ENCODE peak calls at places on chromosomes 11 and 22, in nine cellular contexts. J is GM23338; I is lower leg skin; X is cardiac muscle cell; Y is mucosa of descending colon; V is kidney; H is upper lobe of left lung; F is left ventricle myocardium inferior; C is CD8-positive, alpha-beta T cell. N is an unnamed sample.

GRCh38 chr22:38681784-38682335 is at the start of gene TOMM22:
- DNase-seq in Y (peak), X (peak), J (peak), H (peak), C (peak), F (peak), V (peak), I (peak), N (peak)

GRCh38 chr22:40396882-40397281 is 26.5 kb downstream of the SGSM3 start:
- DNase-seq in X (no peak), I (no peak), F (no peak), V (peak), H (no peak), J (peak), Y (peak), C (no peak), N (no peak)

GRCh38 chr11:27216268-27217149 is 146.5 kb downstream of the CCDC34 start:
- DNase-seq in Y (no peak), V (peak), C (no peak), H (no peak), X (peak), F (peak), J (no peak), I (no peak), N (no peak)

GRCh38 chr11:68503281-68503687 is 42.7 kb downstream of the PPP6R3 start:
- DNase-seq in H (no peak), C (no peak), Y (no peak), F (no peak), X (no peak), I (no peak), V (no peak), J (no peak), N (no peak)

GRCh38 chr11:6968816-6969215 is 42.6 kb downstream of the ZNF215 start:
- DNase-seq in H (no peak), J (no peak), I (no peak), Y (no peak), V (no peak), F (no peak), X (no peak), C (no peak), N (no peak)

GRCh38 chr11:128522943-128523518 is 64.3 kb downstream of the ETS1 start:
- DNase-seq in J (no peak), V (no peak), H (no peak), C (no peak), I (no peak), X (no peak), Y (no peak), F (no peak), N (no peak)

GRCh38 chr11:34609850-34610249 is 11.0 kb upstream of the EHF start:
- DNase-seq in F (no peak), V (no peak), X (no peak), J (no peak), I (no peak), H (no peak), C (no peak), Y (no peak), N (no peak)

GRCh38 chr22:46390652-46391301 is 55.3 kb downstream of the TRMU start:
- DNase-seq in V (peak), Y (peak), X (no peak), F (peak), H (no peak), C (no peak), J (no peak), I (no peak), N (no peak)

GRCh38 chr11:66686801-66687750 is 9.4 kb upstream of the RBM4B start:
- DNase-seq in C (no peak), J (no peak), H (peak), V (no peak), X (no peak), I (peak), Y (no peak), F (no peak), N (no peak)

GRCh38 chr11:4181780-4182721 is 87.5 kb downstream of the RRM1 start:
- DNase-seq in J (peak), V (peak), C (no peak), F (peak), H (peak), Y (no peak), X (peak), I (no peak), N (no peak)

GRCh38 chr11:115740365-115740764 is 236.2 kb upstream of the CADM1 start:
- DNase-seq in C (no peak), Y (no peak), V (no peak), J (no peak), X (no peak), H (no peak), F (no peak), I (no peak), N (no peak)

GRCh38 chr11:44993971-44994705 is 43.5 kb upstream of the TP53I11 start:
- DNase-seq in H (no peak), V (no peak), I (no peak), C (no peak), X (no peak), J (no peak), F (no peak), Y (no peak), N (no peak)

GRCh38 chr11:58787903-58788302 is 56.2 kb upstream of the GLYAT start:
- DNase-seq in X (no peak), F (no peak), Y (no peak), I (no peak), V (no peak), J (no peak), H (no peak), C (no peak), N (no peak)

GRCh38 chr11:4186464-4187054 is 92.0 kb downstream of the RRM1 start:
- DNase-seq in C (no peak), I (no peak), H (no peak), J (no peak), X (no peak), V (no peak), Y (no peak), F (no peak), N (no peak)

GRCh38 chr11:121929581-121929980 is 186.4 kb downstream of the BLID start:
- DNase-seq in H (no peak), V (no peak), I (no peak), J (peak), X (peak), C (no peak), F (peak), Y (no peak), N (no peak)

GRCh38 chr11:129855086-129855485 is 39.4 kb downstream of the TMEM45B start:
- DNase-seq in I (no peak), H (no peak), X (no peak), V (no peak), J (no peak), Y (no peak), F (no peak), C (no peak), N (no peak)

GRCh38 chr11:23112987-23113886 is 253.0 kb upstream of the CCDC179 start:
- DNase-seq in J (peak), Y (peak), F (no peak), I (no peak), V (no peak), X (peak), C (no peak), H (no peak), N (no peak)

GRCh38 chr11:117189191-117189940 is 9.8 kb upstream of the TAGLN start:
- DNase-seq in F (no peak), X (no peak), H (peak), C (no peak), V (peak), Y (peak), I (no peak), J (no peak), N (no peak)

GRCh38 chr11:113884361-113884836 is 9.0 kb upstream of the USP28 start:
- DNase-seq in F (no peak), V (no peak), Y (no peak), I (no peak), X (no peak), H (no peak), J (peak), C (no peak), N (no peak)
- TF ChIP-seq CTCF in F (no peak), V (no peak), Y (no peak), I (no peak), X (no peak), H (no peak), J (no peak), C (no peak), N (no peak)

GRCh38 chr22:42614312-42615091 is at the start of gene POLDIP3:
- DNase-seq in V (peak), J (peak), I (peak), H (peak), F (peak), C (peak), X (peak), Y (peak), N (peak)
- TF ChIP-seq CTCF in V (peak), J (no peak), I (no peak), H (peak), F (peak), C (no peak), X (peak), Y (peak), N (no peak)

GRCh38 chr11:64032050-64032449 is 3.7 kb upstream of the FLRT1 start:
- DNase-seq in H (no peak), J (no peak), Y (no peak), C (no peak), F (no peak), X (no peak), V (no peak), I (no peak), N (no peak)

GRCh38 chr11:64035081-64035524 is 628 bp upstream of the FLRT1 start:
- DNase-seq in H (no peak), J (no peak), X (no peak), Y (no peak), I (no peak), F (no peak), C (no peak), V (no peak), N (no peak)

GRCh38 chr11:64035581-64035980 is at the start of gene FLRT1:
- DNase-seq in X (peak), H (peak), Y (no peak), I (no peak), F (no peak), C (no peak), V (no peak), J (no peak), N (no peak)

GRCh38 chr11:64036081-64037026 is 623 bp downstream of the FLRT1 start:
- DNase-seq in Y (no peak), J (peak), F (peak), I (no peak), C (no peak), H (peak), V (no peak), X (peak), N (no peak)

GRCh38 chr11:64034411-64034811 is 1.3 kb upstream of the FLRT1 start:
- DNase-seq in F (no peak), V (no peak), C (no peak), J (peak), I (no peak), X (no peak), Y (no peak), H (peak), N (no peak)
- TF ChIP-seq CTCF in F (no peak), V (no peak), C (no peak), J (peak), I (no peak), X (no peak), Y (no peak), H (no peak), N (no peak)

GRCh38 chr11:71372693-71373657 is 75.2 kb downstream of the DHCR7 start:
- DNase-seq in X (peak), Y (no peak), C (no peak), F (no peak), I (no peak), V (no peak), H (no peak), J (peak), N (no peak)
- TF ChIP-seq CTCF in X (peak), Y (no peak), C (no peak), F (peak), I (no peak), V (peak), H (no peak), J (peak), N (no peak)

N was measured in natural killer cell.